ENCODE peak calls at places on chromosomes 16 and 17, in seven cellular contexts. F is heart right ventricle; Z is thyroid gland; R is tibial artery; A is CD8-positive, alpha-beta T cell; D is body of pancreas; S is astrocyte of the cerebellum. K is an unnamed sample.

GRCh38 chr17:44314869-44315661 is 6.7 kb downstream of the RUNDC3A start:
- DNase-seq in F (no peak), Z (peak), R (no peak), A (no peak), D (peak), S (no peak), K (peak)

GRCh38 chr17:72297326-72298115 is 176.7 kb downstream of the SOX9 start:
- DNase-seq in F (peak), Z (no peak), R (peak), A (no peak), D (no peak), S (no peak), K (no peak)

GRCh38 chr16:68564367-68564985 is 25.4 kb downstream of the ZFP90 start:
- DNase-seq in F (no peak), Z (no peak), R (no peak), A (no peak), D (no peak), S (no peak), K (no peak)

GRCh38 chr16:78212674-78213073 is 113.2 kb downstream of the WWOX start:
- DNase-seq in F (no peak), Z (no peak), R (no peak), A (no peak), D (no peak), S (no peak), K (no peak)

GRCh38 chr17:78407387-78407990 is 29.0 kb downstream of the PGS1 start:
- DNase-seq in F (no peak), Z (peak), R (no peak), A (no peak), D (peak), S (no peak), K (no peak)

GRCh38 chr17:64354824-64355535 is 35.7 kb downstream of the PECAM1 start:
- DNase-seq in F (no peak), Z (no peak), R (peak), A (no peak), D (no peak), S (peak), K (no peak)

GRCh38 chr17:8101721-8102120 is 14.2 kb upstream of the ALOX12B start:
- DNase-seq in F (no peak), Z (peak), R (no peak), A (no peak), D (no peak), S (no peak), K (no peak)

GRCh38 chr16:3022697-3023414 is 886 bp downstream of the HCFC1R1 start:
- DNase-seq in F (peak), Z (no peak), R (peak), A (peak), D (no peak), S (no peak), K (no peak)

GRCh38 chr17:8954339-8954738 is 11.2 kb downstream of the PIK3R5 start:
- DNase-seq in F (peak), Z (peak), R (peak), A (peak), D (peak), S (no peak), K (no peak)

GRCh38 chr17:57767561-57767960 is 22.5 kb upstream of the CCDC182 start:
- DNase-seq in F (no peak), Z (no peak), R (no peak), A (no peak), D (no peak), S (no peak), K (no peak)

GRCh38 chr17:57772774-57773173 is 27.7 kb upstream of the CCDC182 start:
- DNase-seq in F (no peak), Z (no peak), R (no peak), A (no peak), D (no peak), S (no peak), K (no peak)

GRCh38 chr17:57776366-57776765 is 31.3 kb upstream of the CCDC182 start:
- DNase-seq in F (no peak), Z (no peak), R (no peak), A (no peak), D (no peak), S (no peak), K (no peak)

GRCh38 chr17:57774872-57775271 is 29.8 kb upstream of the CCDC182 start:
- DNase-seq in F (no peak), Z (no peak), R (no peak), A (no peak), D (no peak), S (no peak), K (no peak)

DNA sequence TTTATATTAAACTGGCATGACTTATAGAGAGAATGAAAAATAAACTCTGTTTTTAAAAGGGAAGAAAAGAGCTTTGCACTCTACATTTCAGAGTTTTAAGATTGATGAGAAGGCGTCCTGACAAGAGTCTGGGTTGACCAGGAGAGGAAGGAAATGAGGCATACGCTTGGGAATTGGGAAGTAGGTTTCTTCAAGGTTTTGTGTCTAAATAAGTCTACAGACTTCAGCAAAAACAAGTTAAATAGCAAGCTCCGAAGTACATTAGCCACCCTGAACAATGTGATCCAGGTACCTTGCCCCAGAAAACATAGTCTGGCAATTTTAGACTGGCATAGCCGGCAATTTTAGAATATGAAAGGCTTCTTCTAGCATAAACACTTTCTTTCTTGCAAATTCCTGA is 28.5 kb upstream of the CCDC182 start:
- DNase-seq in F (no peak), Z (no peak), R (no peak), A (no peak), D (no peak), S (no peak), K (no peak)
- TF ChIP-seq CTCF in F (no peak), Z (no peak), R (no peak), A (no peak), D (no peak), S (no peak), K (no peak)

GRCh38 chr16:5490499-5490898 is 392.9 kb upstream of the EEF2KMT start:
- DNase-seq in F (peak), Z (peak), R (no peak), A (no peak), D (peak), S (no peak), K (peak)
- TF ChIP-seq CTCF in F (peak), Z (peak), R (peak), A (peak), D (peak), S (peak), K (peak)

GRCh38 chr16:16071631-16072244 is 122.3 kb downstream of the ABCC1 start:
- DNase-seq in F (peak), Z (peak), R (no peak), A (no peak), D (peak), S (no peak), K (no peak)

GRCh38 chr16:16076400-16076901 is 127.0 kb downstream of the ABCC1 start:
- DNase-seq in F (no peak), Z (no peak), R (no peak), A (no peak), D (no peak), S (no peak), K (no peak)

GRCh38 chr16:16075463-16076399 is 126.3 kb downstream of the ABCC1 start:
- DNase-seq in F (peak), Z (peak), R (peak), A (no peak), D (peak), S (no peak), K (no peak)

DNA sequence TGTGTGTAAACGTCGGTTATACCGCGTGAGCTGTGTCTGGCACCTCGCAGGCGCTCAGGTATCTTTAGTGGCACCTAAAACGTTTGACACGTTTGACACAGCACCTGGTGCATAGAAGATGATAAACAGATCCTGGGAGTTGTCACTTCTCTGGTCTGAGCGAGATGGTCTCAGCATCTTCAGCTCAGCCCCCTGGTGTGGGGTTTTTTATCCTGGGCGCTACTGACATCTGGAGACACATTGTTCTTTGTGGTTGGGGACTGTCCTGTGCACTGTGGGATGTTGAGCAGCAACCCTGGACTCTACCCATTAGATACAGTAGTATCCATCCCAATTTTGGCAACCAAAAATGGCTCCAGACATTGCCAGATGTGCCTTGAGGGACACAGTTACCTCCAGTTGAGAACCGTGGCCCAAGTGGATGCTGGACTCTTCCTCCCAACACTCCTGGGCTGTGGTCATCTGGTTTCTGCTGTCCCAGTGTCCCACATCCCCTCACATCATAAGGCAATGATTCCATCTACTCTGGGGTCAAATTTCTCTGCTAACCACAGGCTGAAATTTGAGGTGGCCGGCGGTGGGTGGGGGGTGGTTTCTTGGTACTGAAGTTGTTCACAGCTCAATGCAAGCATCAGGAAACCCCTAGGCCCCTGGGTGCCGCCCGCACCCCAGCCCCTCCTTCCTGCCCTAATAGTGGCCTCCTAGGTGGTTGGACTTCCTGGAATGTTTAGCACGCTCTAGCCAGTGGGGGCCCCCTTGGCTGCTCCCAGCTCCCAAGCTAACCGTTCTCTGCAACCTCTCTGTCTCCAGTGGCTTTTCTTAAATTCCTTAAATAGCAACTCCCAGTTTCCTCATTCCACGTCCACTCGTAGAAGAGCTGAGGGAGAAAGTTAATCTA is 124.7 kb downstream of the ABCC1 start:
- DNase-seq in F (no peak), Z (peak), R (no peak), A (no peak), D (peak), S (peak), K (peak)
- TF ChIP-seq CTCF in F (no peak), Z (peak), R (no peak), A (no peak), D (no peak), S (no peak), K (no peak)

GRCh38 chr16:1055557-1055924 is 17.0 kb upstream of the SSTR5 start:
- DNase-seq in F (no peak), Z (no peak), R (no peak), A (no peak), D (no peak), S (no peak), K (no peak)

GRCh38 chr16:1056196-1056595 is 16.4 kb upstream of the SSTR5 start:
- DNase-seq in F (no peak), Z (no peak), R (no peak), A (no peak), D (no peak), S (no peak), K (no peak)

GRCh38 chr16:1058216-1058615 is 14.3 kb upstream of the SSTR5 start:
- DNase-seq in F (no peak), Z (no peak), R (no peak), A (no peak), D (no peak), S (no peak), K (no peak)

GRCh38 chr16:1059310-1059709 is 13.2 kb upstream of the SSTR5 start:
- DNase-seq in F (no peak), Z (no peak), R (no peak), A (no peak), D (no peak), S (no peak), K (no peak)

GRCh38 chr16:1057252-1057932 is 15.2 kb upstream of the SSTR5 start:
- DNase-seq in F (no peak), Z (peak), R (no peak), A (peak), D (peak), S (no peak), K (peak)
- TF ChIP-seq CTCF in F (peak), Z (peak), R (peak), A (peak), D (peak), S (peak), K (peak)

DNA sequence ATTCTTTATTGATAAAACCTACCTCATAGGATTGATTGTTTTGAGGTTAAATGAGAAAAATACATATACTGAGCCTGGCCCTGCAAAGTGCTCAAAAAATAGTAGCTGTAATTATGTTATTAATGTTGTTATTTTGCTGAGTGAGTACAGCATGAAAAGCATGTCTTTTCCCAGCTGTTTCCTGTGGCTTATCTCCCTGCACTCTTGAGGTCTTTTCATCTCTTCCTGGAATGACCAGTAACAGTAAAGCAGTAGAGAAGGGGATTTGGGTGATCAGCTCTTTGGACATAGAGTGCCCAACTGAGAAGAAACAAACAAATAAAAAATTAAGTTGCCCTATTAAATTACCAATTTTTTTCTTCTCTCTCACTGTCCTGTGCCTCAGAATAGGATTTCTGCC is 53.7 kb downstream of the NFAT5 start:
- DNase-seq in F (no peak), Z (no peak), R (no peak), A (no peak), D (no peak), S (no peak), K (no peak)
- TF ChIP-seq CTCF in F (no peak), Z (no peak), R (no peak), A (no peak), D (no peak), S (no peak), K (no peak)

GRCh38 chr16:5024632-5025031 is 9.1 kb downstream of the NAGPA start:
- DNase-seq in F (no peak), Z (peak), R (no peak), A (no peak), D (peak), S (no peak), K (peak)

GRCh38 chr16:5026664-5027063 is 7.1 kb downstream of the NAGPA start:
- DNase-seq in F (no peak), Z (no peak), R (no peak), A (no peak), D (no peak), S (no peak), K (no peak)

GRCh38 chr16:5027575-5028235 is 6.0 kb downstream of the NAGPA start:
- DNase-seq in F (no peak), Z (no peak), R (no peak), A (no peak), D (no peak), S (no peak), K (no peak)

GRCh38 chr16:5027086-5027485 is 6.6 kb downstream of the NAGPA start:
- DNase-seq in F (no peak), Z (no peak), R (no peak), A (no peak), D (no peak), S (no peak), K (no peak)

DNA sequence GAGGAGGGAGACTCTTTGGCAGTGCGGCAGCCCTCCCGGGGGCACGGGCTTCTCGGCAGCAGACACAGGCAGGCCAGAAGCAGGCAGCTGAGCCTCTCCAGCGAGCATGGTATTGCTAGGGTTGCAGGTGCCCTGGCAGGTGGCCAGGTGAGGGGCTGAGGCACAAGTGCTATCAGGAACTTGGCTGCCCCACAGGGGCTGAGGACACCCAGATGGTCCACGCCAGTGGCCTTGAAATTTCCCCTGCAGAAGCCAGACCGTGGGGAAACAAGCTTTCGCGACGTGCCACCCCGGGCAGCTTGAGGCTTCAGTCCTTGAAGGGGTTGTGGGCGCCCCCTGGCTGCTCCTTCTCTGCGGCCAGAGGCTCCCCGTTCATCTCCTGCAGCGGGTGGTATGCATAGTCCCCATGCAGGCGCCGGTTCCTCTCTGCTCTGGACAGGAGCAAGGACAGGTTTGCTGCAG is 8.5 kb downstream of the NAGPA start:
- DNase-seq in F (peak), Z (no peak), R (no peak), A (no peak), D (peak), S (no peak), K (peak)
- TF ChIP-seq CTCF in F (peak), Z (no peak), R (no peak), A (peak), D (no peak), S (peak), K (peak)

DNA sequence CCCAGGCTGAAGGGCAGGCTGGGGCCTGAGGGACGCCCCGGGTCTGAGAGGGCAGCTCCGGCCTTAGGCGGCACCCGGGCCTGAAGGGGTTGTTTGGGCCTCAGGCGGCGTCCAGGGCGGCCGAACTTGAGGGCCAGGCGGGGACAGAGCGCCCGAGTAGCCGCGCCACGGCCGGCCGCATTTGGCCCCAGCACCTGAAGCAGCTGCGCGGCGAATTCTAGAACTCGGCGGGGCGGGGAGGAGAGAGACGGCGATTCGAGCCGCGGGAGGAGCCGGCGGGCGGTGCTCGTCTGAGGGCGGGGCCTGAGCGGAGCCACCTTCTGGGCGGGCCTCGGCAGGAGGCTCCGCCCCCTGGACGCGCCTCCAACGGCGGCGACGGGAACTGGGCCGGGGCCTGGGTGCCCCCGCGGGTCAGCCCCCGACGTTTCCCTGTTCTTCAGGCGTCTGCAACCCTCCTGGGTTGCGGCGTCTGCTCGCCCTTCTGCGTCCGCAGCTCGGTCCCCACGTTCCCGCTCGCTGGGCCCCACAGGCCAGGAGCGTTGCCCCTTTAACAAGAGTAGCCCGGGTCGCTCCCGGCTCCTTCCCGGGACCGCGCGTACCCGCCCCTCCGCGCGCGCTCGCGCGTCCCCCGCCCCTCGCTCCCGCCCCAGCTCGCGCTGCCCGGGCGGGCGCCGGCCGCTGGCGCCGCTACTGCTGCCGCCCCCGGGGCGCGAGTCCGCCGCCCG is at the start of the genes INCA1 and KIF1C:
- DNase-seq in F (peak), Z (peak), R (peak), A (peak), D (peak), S (peak), K (peak)
- TF ChIP-seq CTCF in F (peak), Z (no peak), R (peak), A (no peak), D (peak), S (no peak), K (no peak)

K was measured in Calu3.